ENCODE peak calls at places on chromosomes 12 and 14, in seven cellular contexts. K is PC-3; L is CD4-positive, alpha-beta T cell; R is endothelial cell; Z is tibial artery; E is RWPE1; T is choroid plexus epithelial cell. Y is an unnamed sample.
A peak's percentile ranks its signal among the peaks of the same experiment; 100 is the strongest.

GRCh38 chr14:96037891-96038557 is 1.1 kb upstream of the C14orf132 start:
- DNase-seq in K (no peak), L (no peak), R (no peak), Z (peak; percentile 70), E (peak; percentile 60), T (no peak), Y (no peak)

GRCh38 chr14:29140059-29140458 is 373.5 kb downstream of the FOXG1 start:
- DNase-seq in K (no peak), L (no peak), R (no peak), Z (no peak), E (no peak), T (no peak), Y (no peak)

GRCh38 chr14:65501328-65501727 is 88.8 kb downstream of the FUT8 start:
- DNase-seq in K (no peak), L (no peak), R (no peak), Z (no peak), E (no peak), T (peak; percentile 22), Y (no peak)

GRCh38 chr14:104738375-104739019 is 14.4 kb upstream of the SIVA1 start:
- DNase-seq in K (no peak), L (no peak), R (no peak), Z (no peak), E (no peak), T (no peak), Y (no peak)

GRCh38 chr14:98458702-98459101 is 813.3 kb downstream of the BCL11B start:
- DNase-seq in K (no peak), L (no peak), R (no peak), Z (no peak), E (no peak), T (no peak), Y (no peak)

GRCh38 chr12:106284294-106285105 is 18.0 kb upstream of the TCP11L2 start:
- DNase-seq in K (peak; percentile 41), L (no peak), R (no peak), Z (no peak), E (no peak), T (no peak), Y (no peak)

GRCh38 chr12:117047810-117048584 is 51.2 kb downstream of the TESC start:
- DNase-seq in K (no peak), L (no peak), R (no peak), Z (no peak), E (no peak), T (peak; percentile 74), Y (no peak)

GRCh38 chr14:88559852-88560251 is 3.0 kb upstream of the ZC3H14 start:
- DNase-seq in K (peak; percentile 63), L (no peak), R (no peak), Z (no peak), E (no peak), T (peak; percentile 79), Y (no peak)

GRCh38 chr12:121823101-121823726 is 19.4 kb downstream of the SETD1B start:
- DNase-seq in K (no peak), L (no peak), R (no peak), Z (no peak), E (no peak), T (no peak), Y (no peak)
- TF ChIP-seq CTCF in K (peak; percentile 15), L (no peak), R (no peak), Z (no peak), E (no peak), T (peak; percentile 34), Y (no peak)

GRCh38 chr14:105999361-106000028 is 473.1 kb downstream of the TMEM121 start:
- DNase-seq in K (no peak), L (peak; percentile 49), R (no peak), Z (no peak), E (no peak), T (peak; percentile 47), Y (no peak)
- TF ChIP-seq CTCF in K (peak; percentile 47), L (peak; percentile 52), R (peak; percentile 39), Z (peak; percentile 10), E (peak; percentile 18), T (peak; percentile 54), Y (no peak)

GRCh38 chr12:121628536-121628935 is 2.2 kb downstream of the ORAI1 start:
- DNase-seq in K (no peak), L (no peak), R (no peak), Z (no peak), E (no peak), T (no peak), Y (no peak)

GRCh38 chr12:121626087-121626852 is at the start of gene ORAI1:
- DNase-seq in K (peak; percentile 99), L (peak; percentile 94), R (peak; percentile 99), Z (peak; percentile 96), E (peak; percentile 95), T (peak; percentile 95), Y (peak; percentile 86)

GRCh38 chr12:121628037-121628436 is 1.7 kb downstream of the ORAI1 start:
- DNase-seq in K (peak; percentile 35), L (no peak), R (no peak), Z (no peak), E (no peak), T (no peak), Y (no peak)

GRCh38 chr12:121630791-121631190 is 4.5 kb downstream of the ORAI1 start:
- DNase-seq in K (no peak), L (no peak), R (no peak), Z (no peak), E (no peak), T (no peak), Y (no peak)

GRCh38 chr12:121626853-121627623 is 708 bp downstream of the ORAI1 start:
- DNase-seq in K (peak; percentile 48), L (peak; percentile 57), R (peak; percentile 56), Z (peak; percentile 61), E (peak; percentile 54), T (peak; percentile 72), Y (no peak)
- TF ChIP-seq CTCF in K (peak; percentile 12), L (peak; percentile 32), R (no peak), Z (no peak), E (peak; percentile 20), T (peak; percentile 5), Y (no peak)

DNA sequence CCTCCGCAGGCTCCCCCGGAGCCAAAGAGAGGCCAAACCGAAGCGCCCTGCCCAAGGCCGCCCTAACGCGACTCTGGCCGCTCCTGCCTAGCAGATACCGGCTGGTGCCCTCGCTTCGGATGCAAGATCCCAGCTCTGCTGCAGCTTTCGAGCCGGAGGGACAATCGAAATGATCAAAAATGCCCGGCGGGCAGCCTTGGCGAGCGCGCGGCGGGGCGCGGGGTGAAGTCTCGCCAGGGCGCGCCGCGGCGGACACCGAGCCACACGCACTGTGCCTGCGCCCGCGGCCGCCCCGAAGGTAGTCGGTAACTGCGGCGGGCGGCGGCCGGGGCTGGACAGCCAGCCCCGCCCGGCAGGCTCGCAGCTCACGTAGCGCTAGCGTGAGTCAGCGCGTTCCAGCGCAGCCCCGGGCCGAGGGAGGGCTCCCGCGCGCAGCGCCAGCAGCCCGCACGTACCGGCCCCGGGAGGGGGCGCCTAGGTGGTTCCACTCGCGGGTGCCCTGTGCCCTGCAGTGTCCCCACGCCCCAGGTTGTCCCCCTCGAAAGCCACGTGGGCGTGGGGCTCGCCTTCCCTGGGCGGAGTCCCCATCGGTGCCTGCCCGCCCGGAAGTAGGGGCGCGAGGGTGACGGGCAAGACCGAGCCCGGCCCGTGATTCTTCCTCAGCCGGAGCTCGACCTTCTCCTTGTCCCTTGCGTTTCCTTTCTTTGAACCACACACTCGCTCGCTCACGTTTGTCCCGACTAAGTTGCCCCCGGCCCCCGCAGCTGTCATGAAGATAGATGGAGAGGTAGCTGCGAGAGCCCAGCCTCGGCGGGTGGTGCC is 109.3 kb upstream of the EGLN3 start:
- DNase-seq in K (peak; percentile 89), L (peak; percentile 33), R (peak; percentile 71), Z (peak; percentile 72), E (peak; percentile 85), T (peak; percentile 65), Y (peak; percentile 33)
- TF ChIP-seq CTCF in K (peak; percentile 47), L (no peak), R (no peak), Z (peak; percentile 15), E (peak; percentile 23), T (peak; percentile 23), Y (no peak)

Y was measured in omental fat pad.